ENCODE peak calls at places on chromosome 13, in nine cellular contexts. C is upper lobe of right lung; Q is stimulated activated CD4-positive, alpha-beta T cell treated with anti-CD3 and anti-CD28 coated beads, TNF-alpha, amount 100 ng/mL, for 1 hour; R is iPS-NIHi11; N is activated CD8-positive, alpha-beta memory T cell treated with anti-CD3 and anti-CD28 coated beads for 1 hour; F is activated T-cell treated with anti-CD3 and anti-CD28 coated beads for 4 hours; X is IMR-90; G is NCI-H146; O is M059J. Z is an unnamed sample.

GRCh38 chr13:51246411-51247298 is 24.5 kb downstream of the FAM124A start:
- DNase-seq in C (no peak), Q (no peak), R (no peak), N (no peak), F (no peak), X (no peak), G (peak; percentile 31), O (no peak), Z (no peak)

GRCh38 chr13:28297341-28297740 is 159.0 kb downstream of the PAN3 start:
- DNase-seq in C (no peak), Q (no peak), R (peak; percentile 79), N (no peak), F (no peak), X (no peak), G (no peak), O (no peak), Z (no peak)

GRCh38 chr13:99378985-99379734 is 72.0 kb upstream of the GPR183 start:
- DNase-seq in C (no peak), Q (no peak), R (peak; percentile 46), N (no peak), F (no peak), X (peak; percentile 35), G (no peak), O (no peak), Z (no peak)

GRCh38 chr13:34435338-34435737 is 506.7 kb upstream of the NBEA start:
- DNase-seq in C (no peak), Q (no peak), R (no peak), N (no peak), F (no peak), X (no peak), G (no peak), O (peak; percentile 87), Z (no peak)

GRCh38 chr13:65155861-65156260 is 2074.3 kb downstream of the PCDH9 start:
- DNase-seq in C (no peak), Q (no peak), R (no peak), N (no peak), F (no peak), X (no peak), G (no peak), O (no peak), Z (no peak)

GRCh38 chr13:61664821-61665705 is 249.4 kb upstream of the PCDH20 start:
- DNase-seq in C (no peak), Q (no peak), R (no peak), N (no peak), F (no peak), X (no peak), G (no peak), O (peak; percentile 2), Z (no peak)

GRCh38 chr13:93502987-93503386 is 276.4 kb downstream of the GPC6 start:
- DNase-seq in C (no peak), Q (no peak), R (no peak), N (no peak), F (no peak), X (no peak), G (no peak), O (no peak), Z (no peak)

GRCh38 chr13:24270639-24271131 is 38.7 kb upstream of the C1QTNF9 start:
- DNase-seq in C (peak; percentile 85), Q (no peak), R (no peak), N (no peak), F (no peak), X (peak; percentile 47), G (no peak), O (peak; percentile 56), Z (no peak)

GRCh38 chr13:71785361-71785760 is 81.6 kb downstream of the DACH1 start:
- DNase-seq in C (no peak), Q (no peak), R (no peak), N (no peak), F (no peak), X (no peak), G (no peak), O (no peak), Z (no peak)

GRCh38 chr13:24254151-24254810 is 55.1 kb upstream of the C1QTNF9 start:
- DNase-seq in C (peak; percentile 78), Q (no peak), R (no peak), N (no peak), F (no peak), X (no peak), G (no peak), O (no peak), Z (no peak)

GRCh38 chr13:80235559-80236296 is 105.2 kb downstream of the SPRY2 start:
- DNase-seq in C (no peak), Q (no peak), R (no peak), N (no peak), F (no peak), X (no peak), G (no peak), O (peak; percentile 73), Z (no peak)

GRCh38 chr13:106678646-106679045 is 110.7 kb upstream of the ARGLU1 start:
- DNase-seq in C (no peak), Q (no peak), R (no peak), N (no peak), F (no peak), X (no peak), G (no peak), O (no peak), Z (no peak)

GRCh38 chr13:76622336-76623045 is 263.7 kb downstream of the KCTD12 start:
- DNase-seq in C (no peak), Q (no peak), R (no peak), N (no peak), F (no peak), X (no peak), G (no peak), O (no peak), Z (no peak)

GRCh38 chr13:111541752-111542529 is 221.5 kb downstream of the TEX29 start:
- DNase-seq in C (no peak), Q (no peak), R (no peak), N (no peak), F (no peak), X (no peak), G (no peak), O (no peak), Z (no peak)

GRCh38 chr13:41145136-41145908 is 12.7 kb upstream of the KBTBD6 start:
- DNase-seq in C (no peak), Q (no peak), R (no peak), N (no peak), F (no peak), X (peak; percentile 74), G (no peak), O (no peak), Z (no peak)

GRCh38 chr13:113432509-113433270 is 20.6 kb downstream of the ADPRHL1 start:
- DNase-seq in C (no peak), Q (no peak), R (no peak), N (no peak), F (no peak), X (no peak), G (no peak), O (no peak), Z (no peak)

GRCh38 chr13:38385152-38385891 is 35.7 kb downstream of the UFM1 start:
- DNase-seq in C (no peak), Q (no peak), R (no peak), N (no peak), F (no peak), X (no peak), G (no peak), O (peak; percentile 9), Z (no peak)

GRCh38 chr13:43877788-43878187 is 1.8 kb downstream of the CCDC122 start:
- DNase-seq in C (no peak), Q (no peak), R (no peak), N (no peak), F (no peak), X (no peak), G (no peak), O (no peak), Z (no peak)

GRCh38 chr13:39530996-39531395 is 72.0 kb downstream of the LHFPL6 start:
- DNase-seq in C (no peak), Q (no peak), R (no peak), N (no peak), F (no peak), X (peak; percentile 14), G (no peak), O (peak; percentile 35), Z (no peak)

GRCh38 chr13:99086869-99087129 is 108.9 kb upstream of the DOCK9 start:
- DNase-seq in C (peak; percentile 81), Q (no peak), R (no peak), N (peak; percentile 17), F (peak; percentile 29), X (no peak), G (peak; percentile 77), O (no peak), Z (no peak)

GRCh38 chr13:72864142-72865035 is 82.5 kb downstream of the PIBF1 start:
- DNase-seq in C (no peak), Q (no peak), R (no peak), N (no peak), F (no peak), X (peak; percentile 69), G (no peak), O (peak; percentile 1), Z (no peak)

GRCh38 chr13:20772401-20773131 is 1.2 kb downstream of the EEF1AKMT1 start:
- DNase-seq in C (no peak), Q (no peak), R (no peak), N (no peak), F (no peak), X (peak; percentile 1), G (no peak), O (peak; percentile 5), Z (no peak)

GRCh38 chr13:106917024-106917491 is 349.1 kb upstream of the ARGLU1 start:
- DNase-seq in C (no peak), Q (no peak), R (peak; percentile 31), N (no peak), F (no peak), X (no peak), G (peak; percentile 14), O (no peak), Z (no peak)

GRCh38 chr13:113659337-113659736 is 1.3 kb upstream of the ATP4B start:
- DNase-seq in C (no peak), Q (no peak), R (no peak), N (no peak), F (no peak), X (no peak), G (no peak), O (no peak), Z (no peak)

GRCh38 chr13:41053384-41053826 is 7.9 kb upstream of the WBP4 start:
- DNase-seq in C (no peak), Q (no peak), R (no peak), N (no peak), F (no peak), X (peak; percentile 49), G (no peak), O (peak; percentile 30), Z (no peak)

GRCh38 chr13:44758595-44759221 is 182.6 kb upstream of the TSC22D1 start:
- DNase-seq in C (no peak), Q (no peak), R (no peak), N (no peak), F (no peak), X (peak; percentile 98), G (peak; percentile 25), O (peak; percentile 77), Z (no peak)

GRCh38 chr13:114026128-114026880 is 52.4 kb upstream of the C13orf46 start:
- DNase-seq in C (no peak), Q (no peak), R (no peak), N (no peak), F (no peak), X (no peak), G (no peak), O (no peak), Z (no peak)

GRCh38 chr13:59677966-59678814 is 485.5 kb downstream of the DIAPH3 start:
- DNase-seq in C (no peak), Q (no peak), R (peak; percentile 47), N (no peak), F (no peak), X (peak; percentile 72), G (peak; percentile 60), O (peak; percentile 18), Z (no peak)

GRCh38 chr13:85738696-85739320 is 60.4 kb downstream of the SLITRK6 start:
- DNase-seq in C (no peak), Q (no peak), R (no peak), N (no peak), F (no peak), X (peak; percentile 29), G (no peak), O (no peak), Z (no peak)

GRCh38 chr13:34104853-34105252 is 286.9 kb downstream of the RFC3 start:
- DNase-seq in C (no peak), Q (no peak), R (no peak), N (no peak), F (no peak), X (no peak), G (no peak), O (no peak), Z (no peak)

GRCh38 chr13:23350009-23350408 is 83.5 kb downstream of the SACS start:
- DNase-seq in C (no peak), Q (no peak), R (no peak), N (no peak), F (no peak), X (no peak), G (no peak), O (no peak), Z (no peak)